ENCODE peak calls at places on chromosome 9, in ten cellular contexts. One of them, this sample, is unnamed.

GRCh38 chr9:72145733-72146132 is 3.5 kb upstream of the GDA start:
- DNase-seq in stimulated activated naive CD4-positive, alpha-beta T cell: no peak
- DNase-seq in CD4-positive, alpha-beta T cell: no peak
- DNase-seq in activated gamma-delta T cell treated with anti-CD3 and anti-CD28 coated beads, Interleukin-2, amount 50 U/mL, for 16 hours: no peak
- DNase-seq in ACHN: no peak
- DNase-seq in mammary epithelial cell: no peak
- DNase-seq in A673: no peak
- DNase-seq in fibroblast of villous mesenchyme: no peak
- DNase-seq in SJCRH30: no peak
- DNase-seq in HFFc6: no peak
- DNase-seq in this sample: no peak

GRCh38 chr9:110077926-110078325 is 130.0 kb downstream of the C9orf152 start:
- DNase-seq in stimulated activated naive CD4-positive, alpha-beta T cell: no peak
- DNase-seq in CD4-positive, alpha-beta T cell: no peak
- DNase-seq in activated gamma-delta T cell treated with anti-CD3 and anti-CD28 coated beads, Interleukin-2, amount 50 U/mL, for 16 hours: no peak
- DNase-seq in ACHN: no peak
- DNase-seq in mammary epithelial cell: no peak
- DNase-seq in A673: no peak
- DNase-seq in fibroblast of villous mesenchyme: peak; percentile 70
- DNase-seq in SJCRH30: no peak
- DNase-seq in HFFc6: no peak
- DNase-seq in this sample: no peak

GRCh38 chr9:85703398-85703797 is 38.4 kb downstream of the AGTPBP1 start:
- DNase-seq in stimulated activated naive CD4-positive, alpha-beta T cell: no peak
- DNase-seq in CD4-positive, alpha-beta T cell: no peak
- DNase-seq in activated gamma-delta T cell treated with anti-CD3 and anti-CD28 coated beads, Interleukin-2, amount 50 U/mL, for 16 hours: no peak
- DNase-seq in ACHN: no peak
- DNase-seq in mammary epithelial cell: peak; percentile 19
- DNase-seq in A673: no peak
- DNase-seq in fibroblast of villous mesenchyme: no peak
- DNase-seq in SJCRH30: no peak
- DNase-seq in HFFc6: no peak
- DNase-seq in this sample: no peak

GRCh38 chr9:114905160-114905940 is 25.0 kb downstream of the TNFSF8 start:
- DNase-seq in stimulated activated naive CD4-positive, alpha-beta T cell: no peak
- DNase-seq in CD4-positive, alpha-beta T cell: no peak
- DNase-seq in activated gamma-delta T cell treated with anti-CD3 and anti-CD28 coated beads, Interleukin-2, amount 50 U/mL, for 16 hours: no peak
- DNase-seq in ACHN: no peak
- DNase-seq in mammary epithelial cell: no peak
- DNase-seq in A673: peak; percentile 29
- DNase-seq in fibroblast of villous mesenchyme: no peak
- DNase-seq in SJCRH30: no peak
- DNase-seq in HFFc6: no peak
- DNase-seq in this sample: no peak

GRCh38 chr9:101381833-101382342 is 2.9 kb downstream of the BAAT start:
- DNase-seq in stimulated activated naive CD4-positive, alpha-beta T cell: no peak
- DNase-seq in CD4-positive, alpha-beta T cell: no peak
- DNase-seq in activated gamma-delta T cell treated with anti-CD3 and anti-CD28 coated beads, Interleukin-2, amount 50 U/mL, for 16 hours: no peak
- DNase-seq in ACHN: no peak
- DNase-seq in mammary epithelial cell: no peak
- DNase-seq in A673: no peak
- DNase-seq in fibroblast of villous mesenchyme: no peak
- DNase-seq in SJCRH30: no peak
- DNase-seq in HFFc6: no peak
- DNase-seq in this sample: no peak

GRCh38 chr9:91604451-91604850 is 180.8 kb upstream of the NFIL3 start:
- DNase-seq in stimulated activated naive CD4-positive, alpha-beta T cell: no peak
- DNase-seq in CD4-positive, alpha-beta T cell: no peak
- DNase-seq in activated gamma-delta T cell treated with anti-CD3 and anti-CD28 coated beads, Interleukin-2, amount 50 U/mL, for 16 hours: no peak
- DNase-seq in ACHN: no peak
- DNase-seq in mammary epithelial cell: no peak
- DNase-seq in A673: no peak
- DNase-seq in fibroblast of villous mesenchyme: no peak
- DNase-seq in SJCRH30: no peak
- DNase-seq in HFFc6: no peak
- DNase-seq in this sample: no peak

GRCh38 chr9:123090198-123090896 is 56.9 kb downstream of the GPR21 start:
- DNase-seq in stimulated activated naive CD4-positive, alpha-beta T cell: no peak
- DNase-seq in CD4-positive, alpha-beta T cell: no peak
- DNase-seq in activated gamma-delta T cell treated with anti-CD3 and anti-CD28 coated beads, Interleukin-2, amount 50 U/mL, for 16 hours: no peak
- DNase-seq in ACHN: no peak
- DNase-seq in mammary epithelial cell: no peak
- DNase-seq in A673: peak; percentile 50
- DNase-seq in fibroblast of villous mesenchyme: no peak
- DNase-seq in SJCRH30: no peak
- DNase-seq in HFFc6: peak; percentile 4
- DNase-seq in this sample: no peak

GRCh38 chr9:136078498-136079011 is 16.5 kb downstream of the NACC2 start:
- DNase-seq in stimulated activated naive CD4-positive, alpha-beta T cell: no peak
- DNase-seq in CD4-positive, alpha-beta T cell: no peak
- DNase-seq in activated gamma-delta T cell treated with anti-CD3 and anti-CD28 coated beads, Interleukin-2, amount 50 U/mL, for 16 hours: no peak
- DNase-seq in ACHN: no peak
- DNase-seq in mammary epithelial cell: no peak
- DNase-seq in A673: no peak
- DNase-seq in fibroblast of villous mesenchyme: no peak
- DNase-seq in SJCRH30: no peak
- DNase-seq in HFFc6: no peak
- DNase-seq in this sample: no peak

GRCh38 chr9:4833781-4834560 is 41.2 kb downstream of the RCL1 start:
- DNase-seq in stimulated activated naive CD4-positive, alpha-beta T cell: no peak
- DNase-seq in CD4-positive, alpha-beta T cell: no peak
- DNase-seq in activated gamma-delta T cell treated with anti-CD3 and anti-CD28 coated beads, Interleukin-2, amount 50 U/mL, for 16 hours: no peak
- DNase-seq in ACHN: no peak
- DNase-seq in mammary epithelial cell: no peak
- DNase-seq in A673: no peak
- DNase-seq in fibroblast of villous mesenchyme: peak; percentile 74
- DNase-seq in SJCRH30: no peak
- DNase-seq in HFFc6: peak; percentile 69
- DNase-seq in this sample: no peak

GRCh38 chr9:114423181-114423580 is 35.4 kb upstream of the AKNA start:
- DNase-seq in stimulated activated naive CD4-positive, alpha-beta T cell: no peak
- DNase-seq in CD4-positive, alpha-beta T cell: no peak
- DNase-seq in activated gamma-delta T cell treated with anti-CD3 and anti-CD28 coated beads, Interleukin-2, amount 50 U/mL, for 16 hours: no peak
- DNase-seq in ACHN: no peak
- DNase-seq in mammary epithelial cell: no peak
- DNase-seq in A673: no peak
- DNase-seq in fibroblast of villous mesenchyme: no peak
- DNase-seq in SJCRH30: no peak
- DNase-seq in HFFc6: no peak
- DNase-seq in this sample: no peak

GRCh38 chr9:128297221-128297773 is 21.2 kb downstream of the SWI5 start:
- DNase-seq in stimulated activated naive CD4-positive, alpha-beta T cell: no peak
- DNase-seq in CD4-positive, alpha-beta T cell: no peak
- DNase-seq in activated gamma-delta T cell treated with anti-CD3 and anti-CD28 coated beads, Interleukin-2, amount 50 U/mL, for 16 hours: no peak
- DNase-seq in ACHN: no peak
- DNase-seq in mammary epithelial cell: no peak
- DNase-seq in A673: no peak
- DNase-seq in fibroblast of villous mesenchyme: no peak
- DNase-seq in SJCRH30: no peak
- DNase-seq in HFFc6: no peak
- DNase-seq in this sample: no peak

GRCh38 chr9:126915281-126915816 is 767 bp downstream of the RALGPS1 start:
- DNase-seq in stimulated activated naive CD4-positive, alpha-beta T cell: peak; percentile 66
- DNase-seq in CD4-positive, alpha-beta T cell: peak; percentile 45
- DNase-seq in activated gamma-delta T cell treated with anti-CD3 and anti-CD28 coated beads, Interleukin-2, amount 50 U/mL, for 16 hours: peak; percentile 30
- DNase-seq in ACHN: peak; percentile 6
- DNase-seq in mammary epithelial cell: peak; percentile 18
- DNase-seq in A673: no peak
- DNase-seq in fibroblast of villous mesenchyme: no peak
- DNase-seq in SJCRH30: no peak
- DNase-seq in HFFc6: no peak
- DNase-seq in this sample: peak; percentile 29

This sample was measured in uterus.